ENCODE peak calls at places on chromosomes 7 and 10, in ten cellular contexts. E, X, L, M, I, V, O, D, W and P are unnamed samples.

GRCh38 chr7:66013938-66014337 is 31.9 kb upstream of the GUSB start:
- DNase-seq in E (peak; percentile 29), X (no peak), L (no peak), M (peak; percentile 75), I (no peak), V (peak; percentile 10), O (peak; percentile 33), D (no peak), W (no peak), P (peak; percentile 35)

GRCh38 chr7:38462819-38463218 is 168.4 kb downstream of the AMPH start:
- DNase-seq in E (no peak), X (no peak), L (no peak), M (no peak), I (no peak), V (no peak), O (no peak), D (no peak), W (no peak), P (no peak)

GRCh38 chr7:100167912-100168323 is 499 bp downstream of the GAL3ST4 start:
- DNase-seq in E (peak; percentile 20), X (no peak), L (no peak), M (peak; percentile 31), I (no peak), V (no peak), O (no peak), D (no peak), W (no peak), P (no peak)

GRCh38 chr10:30583778-30584415 is 45.7 kb downstream of the LYZL2 start:
- DNase-seq in E (peak; percentile 68), X (peak; percentile 62), L (no peak), M (peak; percentile 74), I (no peak), V (peak; percentile 36), O (peak; percentile 81), D (no peak), W (no peak), P (peak; percentile 58)

GRCh38 chr7:114539575-114539974 is 125.0 kb downstream of the FOXP2 start:
- DNase-seq in E (no peak), X (no peak), L (no peak), M (peak; percentile 72), I (peak; percentile 31), V (no peak), O (peak; percentile 46), D (no peak), W (no peak), P (peak; percentile 3)

GRCh38 chr10:74949434-74949833 is 123.0 kb downstream of the KAT6B start:
- DNase-seq in E (no peak), X (no peak), L (no peak), M (peak; percentile 60), I (no peak), V (no peak), O (no peak), D (no peak), W (no peak), P (peak; percentile 22)

GRCh38 chr10:132611986-132612385 is 74.4 kb downstream of the INPP5A start:
- DNase-seq in E (no peak), X (no peak), L (no peak), M (no peak), I (no peak), V (no peak), O (no peak), D (no peak), W (no peak), P (no peak)

GRCh38 chr10:31321396-31321941 is 2.5 kb downstream of the ZEB1 start:
- DNase-seq in E (no peak), X (no peak), L (no peak), M (peak; percentile 21), I (peak; percentile 12), V (no peak), O (no peak), D (no peak), W (peak; percentile 53), P (no peak)

GRCh38 chr7:92723978-92724377 is 112.4 kb downstream of the CDK6 start:
- DNase-seq in E (no peak), X (peak; percentile 23), L (no peak), M (no peak), I (no peak), V (no peak), O (no peak), D (no peak), W (no peak), P (no peak)

GRCh38 chr7:431658-432111 is 88.0 kb downstream of the PDGFA start:
- DNase-seq in E (no peak), X (no peak), L (no peak), M (no peak), I (no peak), V (no peak), O (no peak), D (no peak), W (no peak), P (no peak)

GRCh38 chr7:22361795-22362194 is 4.8 kb upstream of the RAPGEF5 start:
- DNase-seq in E (no peak), X (peak; percentile 26), L (no peak), M (peak; percentile 22), I (peak; percentile 75), V (no peak), O (peak; percentile 39), D (no peak), W (no peak), P (no peak)

GRCh38 chr10:44973323-44974081 is 5.1 kb downstream of the DEPP1 start:
- DNase-seq in E (no peak), X (no peak), L (no peak), M (no peak), I (no peak), V (no peak), O (no peak), D (no peak), W (no peak), P (no peak)

GRCh38 chr10:79002336-79002735 is 66.4 kb upstream of the ZMIZ1 start:
- DNase-seq in E (no peak), X (no peak), L (no peak), M (no peak), I (no peak), V (no peak), O (no peak), D (no peak), W (no peak), P (no peak)

GRCh38 chr7:151251328-151251925 is 2.9 kb upstream of the SMARCD3 start:
- DNase-seq in E (no peak), X (no peak), L (peak; percentile 48), M (peak; percentile 88), I (no peak), V (no peak), O (peak; percentile 60), D (no peak), W (no peak), P (no peak)

GRCh38 chr7:20218261-20218660 is 1.1 kb upstream of the MACC1 start:
- DNase-seq in E (no peak), X (no peak), L (no peak), M (peak; percentile 12), I (no peak), V (no peak), O (no peak), D (no peak), W (no peak), P (no peak)

GRCh38 chr7:127413962-127414361 is 21.5 kb upstream of the ZNF800 start:
- DNase-seq in E (no peak), X (no peak), L (no peak), M (no peak), I (no peak), V (no peak), O (no peak), D (no peak), W (no peak), P (no peak)

GRCh38 chr10:60142736-60143135 is 236.4 kb upstream of the CCDC6 start:
- DNase-seq in E (no peak), X (no peak), L (no peak), M (no peak), I (no peak), V (no peak), O (no peak), D (no peak), W (no peak), P (no peak)

GRCh38 chr10:72736176-72736795 is 44.3 kb downstream of the MCU start:
- DNase-seq in E (peak; percentile 79), X (no peak), L (no peak), M (peak; percentile 51), I (no peak), V (peak; percentile 22), O (peak; percentile 13), D (no peak), W (no peak), P (no peak)

GRCh38 chr10:99659868-99660366 is 608 bp downstream of the ENTPD7 start:
- DNase-seq in E (no peak), X (no peak), L (no peak), M (no peak), I (no peak), V (no peak), O (no peak), D (no peak), W (no peak), P (peak; percentile 7)

GRCh38 chr7:136027160-136027559 is 50.0 kb upstream of the MTPN start:
- DNase-seq in E (no peak), X (no peak), L (no peak), M (no peak), I (no peak), V (no peak), O (no peak), D (no peak), W (no peak), P (no peak)

GRCh38 chr7:150668472-150668911 is 17.0 kb upstream of the GIMAP2 start:
- DNase-seq in E (no peak), X (no peak), L (no peak), M (no peak), I (no peak), V (no peak), O (no peak), D (no peak), W (peak; percentile 34), P (no peak)

GRCh38 chr10:126634915-126635314 is 35.6 kb downstream of the C10orf90 start:
- DNase-seq in E (no peak), X (no peak), L (no peak), M (peak; percentile 26), I (no peak), V (no peak), O (no peak), D (no peak), W (no peak), P (no peak)

GRCh38 chr7:29754874-29755490 is 51.3 kb upstream of the WIPF3 start:
- DNase-seq in E (no peak), X (no peak), L (no peak), M (no peak), I (no peak), V (no peak), O (no peak), D (no peak), W (no peak), P (no peak)

GRCh38 chr7:36515847-36516246 is 126.2 kb downstream of the ANLN start:
- DNase-seq in E (no peak), X (no peak), L (no peak), M (no peak), I (no peak), V (no peak), O (no peak), D (no peak), W (no peak), P (no peak)

GRCh38 chr7:91264924-91265681 is 870 bp downstream of the FZD1 start:
- DNase-seq in E (peak; percentile 20), X (peak; percentile 47), L (peak; percentile 24), M (peak; percentile 87), I (no peak), V (no peak), O (peak; percentile 38), D (no peak), W (no peak), P (peak; percentile 43)

GRCh38 chr7:151940048-151940845 is 16.0 kb upstream of the GALNTL5 start:
- DNase-seq in E (peak; percentile 50), X (no peak), L (no peak), M (peak; percentile 69), I (no peak), V (no peak), O (peak; percentile 15), D (no peak), W (no peak), P (no peak)

GRCh38 chr10:86315543-86315942 is 51.1 kb downstream of the GRID1 start:
- DNase-seq in E (no peak), X (no peak), L (no peak), M (no peak), I (no peak), V (no peak), O (no peak), D (no peak), W (no peak), P (no peak)

GRCh38 chr10:6507311-6507710 is 72.8 kb downstream of the PRKCQ start:
- DNase-seq in E (no peak), X (no peak), L (no peak), M (no peak), I (no peak), V (no peak), O (no peak), D (no peak), W (no peak), P (no peak)